ENCODE peak calls at places on chromosomes 4 and X, in seven cellular contexts. J is colonic mucosa; G is BE2C; Q is ELF-1; X is T-cell; H is Peyer's patch; M is activated CD4-positive, CD25-positive, alpha-beta regulatory T cell. E is an unnamed sample.

GRCh38 chrX:70970482-70970999 is 39.6 kb upstream of the SLC7A3 start:
- DNase-seq in J (no peak), G (no peak), Q (peak), X (no peak), H (no peak), M (no peak), E (no peak)

GRCh38 chr4:76108467-76109181 is 34.1 kb downstream of the ART3 start:
- DNase-seq in J (no peak), G (peak), Q (no peak), X (no peak), H (no peak), M (no peak), E (no peak)

GRCh38 chrX:46561931-46562721 is 11.4 kb upstream of the CHST7 start:
- DNase-seq in J (peak), G (no peak), Q (no peak), X (no peak), H (peak), M (no peak), E (no peak)

GRCh38 chr4:155785828-155786227 is 27.0 kb downstream of the GUCY1B1 start:
- DNase-seq in J (no peak), G (no peak), Q (no peak), X (no peak), H (no peak), M (no peak), E (no peak)

GRCh38 chr4:35963969-35964515 is 280.3 kb downstream of the ARAP2 start:
- DNase-seq in J (no peak), G (no peak), Q (no peak), X (no peak), H (no peak), M (no peak), E (no peak)

GRCh38 chr4:133969202-133969873 is 232.3 kb downstream of the PABPC4L start:
- DNase-seq in J (no peak), G (peak), Q (no peak), X (no peak), H (no peak), M (no peak), E (no peak)

GRCh38 chr4:8917321-8917811 is 45.7 kb upstream of the HMX1 start:
- DNase-seq in J (peak), G (no peak), Q (no peak), X (no peak), H (peak), M (no peak), E (no peak)

GRCh38 chrX:131277543-131278115 is 11.5 kb downstream of the IGSF1 start:
- DNase-seq in J (no peak), G (no peak), Q (peak), X (no peak), H (no peak), M (no peak), E (no peak)

GRCh38 chr4:183960021-183960420 is 54.9 kb downstream of the STOX2 start:
- DNase-seq in J (peak), G (peak), Q (peak), X (no peak), H (peak), M (no peak), E (peak)

GRCh38 chr4:151933122-151933827 is 172.5 kb upstream of the GATB start:
- DNase-seq in J (no peak), G (peak), Q (peak), X (no peak), H (no peak), M (no peak), E (no peak)

GRCh38 chr4:7513731-7514130 is 79.0 kb upstream of the PSAPL1 start:
- DNase-seq in J (no peak), G (no peak), Q (no peak), X (no peak), H (no peak), M (no peak), E (no peak)

GRCh38 chr4:7371122-7371941 is 63.4 kb downstream of the PSAPL1 start:
- DNase-seq in J (no peak), G (no peak), Q (no peak), X (no peak), H (no peak), M (no peak), E (no peak)

GRCh38 chrX:78957768-78958130 is 12.6 kb downstream of the P2RY10 start:
- DNase-seq in J (no peak), G (no peak), Q (no peak), X (no peak), H (no peak), M (no peak), E (no peak)

GRCh38 chrX:150983526-150984163 is 510 bp downstream of the HMGB3 start:
- DNase-seq in J (no peak), G (peak), Q (no peak), X (no peak), H (no peak), M (no peak), E (no peak)

GRCh38 chrX:149881081-149881711 is at the start of gene MAGEA8:
- DNase-seq in J (no peak), G (peak), Q (peak), X (no peak), H (no peak), M (no peak), E (no peak)